ENCODE peak calls at places on chromosomes 12 and 14, in six cellular contexts. G, Z, U, Q, A and X are unnamed samples.
A peak's percentile ranks its signal among the peaks of the same experiment; 100 is the strongest.

GRCh38 chr12:11827096-11827841 is 177.8 kb downstream of the ETV6 start:
- DNase-seq in G (no peak), Z (peak; percentile 54), U (peak; percentile 15), Q (no peak), A (no peak), X (peak; percentile 91)

GRCh38 chr14:72736791-72737559 is 156.9 kb downstream of the DPF3 start:
- DNase-seq in G (no peak), Z (peak; percentile 51), U (peak; percentile 68), Q (no peak), A (no peak), X (no peak)

GRCh38 chr14:90235179-90235976 is 21.0 kb upstream of the PSMC1 start:
- DNase-seq in G (peak; percentile 64), Z (peak; percentile 72), U (peak; percentile 88), Q (peak; percentile 17), A (peak; percentile 39), X (peak; percentile 95)

GRCh38 chr12:201361-201760 is 12.6 kb downstream of the SLC6A12 start:
- DNase-seq in G (no peak), Z (no peak), U (no peak), Q (no peak), A (no peak), X (no peak)

GRCh38 chr12:52385226-52385702 is at the start of gene KRT84:
- DNase-seq in G (no peak), Z (no peak), U (no peak), Q (no peak), A (no peak), X (no peak)

GRCh38 chr14:88553886-88554457 is 835 bp downstream of the PTPN21 start:
- DNase-seq in G (no peak), Z (peak; percentile 51), U (no peak), Q (no peak), A (no peak), X (no peak)

GRCh38 chr12:120229071-120229582 is 28.2 kb upstream of the RPLP0 start:
- DNase-seq in G (no peak), Z (no peak), U (no peak), Q (no peak), A (no peak), X (no peak)

GRCh38 chr12:121010860-121011259 is 5.4 kb downstream of the C12orf43 start:
- DNase-seq in G (no peak), Z (no peak), U (no peak), Q (no peak), A (no peak), X (no peak)

GRCh38 chr12:31308116-31308515 is 17.8 kb downstream of the SINHCAF start:
- DNase-seq in G (no peak), Z (no peak), U (no peak), Q (no peak), A (no peak), X (no peak)

GRCh38 chr12:61713121-61713520 is 547.1 kb upstream of the USP15 start:
- DNase-seq in G (no peak), Z (peak; percentile 0), U (no peak), Q (no peak), A (no peak), X (no peak)

GRCh38 chr14:68685419-68686211 is 107.3 kb downstream of the ZFP36L1 start:
- DNase-seq in G (peak; percentile 33), Z (peak; percentile 76), U (no peak), Q (no peak), A (no peak), X (no peak)

GRCh38 chr12:33245459-33245858 is 194.2 kb downstream of the SYT10 start:
- DNase-seq in G (no peak), Z (no peak), U (no peak), Q (no peak), A (no peak), X (no peak)